ENCODE peak calls at places on chromosomes 13 and 19, in six cellular contexts. K is activated CD4-positive, alpha-beta T cell treated with anti-CD3 and anti-CD28 coated beads, Interleukin-2, amount 50 U/mL, for 24 hours; A is cardiac septum; R is germinal center; Z is AG04450; Q is cardiac fibroblast. N is an unnamed sample.

GRCh38 chr13:26872444-26873173 is 112.0 kb upstream of the GPR12 start:
- DNase-seq in K (no peak), A (no peak), R (peak), Z (no peak), Q (peak), N (peak)

GRCh38 chr19:31539386-31539785 is 190.2 kb upstream of the TSHZ3 start:
- DNase-seq in K (no peak), A (peak), R (no peak), Z (no peak), Q (no peak), N (no peak)

GRCh38 chr19:36136975-36137686 is 2.7 kb upstream of the CAPNS1 start:
- DNase-seq in K (no peak), A (peak), R (no peak), Z (no peak), Q (peak), N (peak)

GRCh38 chr13:32811297-32811800 is 204.9 kb upstream of the KL start:
- DNase-seq in K (no peak), A (no peak), R (peak), Z (no peak), Q (no peak), N (peak)

GRCh38 chr13:19089315-19089714 is 92.3 kb downstream of the TUBA3C start:
- DNase-seq in K (no peak), A (no peak), R (no peak), Z (no peak), Q (no peak), N (no peak)

GRCh38 chr13:85497652-85498051 is 301.6 kb downstream of the SLITRK6 start:
- DNase-seq in K (no peak), A (no peak), R (no peak), Z (peak), Q (peak), N (no peak)

GRCh38 chr19:4199699-4200293 is 17.3 kb downstream of the ANKRD24 start:
- DNase-seq in K (no peak), A (no peak), R (no peak), Z (no peak), Q (no peak), N (no peak)

GRCh38 chr13:33340631-33341030 is 55.1 kb upstream of the STARD13 start:
- DNase-seq in K (no peak), A (no peak), R (no peak), Z (no peak), Q (peak), N (peak)

GRCh38 chr19:18176367-18177310 is 3.0 kb downstream of the IFI30 start:
- DNase-seq in K (no peak), A (no peak), R (no peak), Z (no peak), Q (no peak), N (peak)

GRCh38 chr19:35963514-35963913 is 27.3 kb downstream of the LRFN3 start:
- DNase-seq in K (no peak), A (no peak), R (no peak), Z (peak), Q (peak), N (peak)